ENCODE peak calls at places on chromosomes 13 and 19, in five cellular contexts. O is astrocyte of the spinal cord; I is stimulated activated CD4-positive, alpha-beta T cell treated with anti-CD3 and anti-CD28 coated beads, Interleukin-1b, Interleukin-23, amount 100 ng/mL, for 4 hours; H is effector memory CD8-positive, alpha-beta T cell; K is NCI-H2081. G is an unnamed sample.

GRCh38 chr19:41441321-41441945 is 1.5 kb upstream of the ERICH4 start:
- DNase-seq in I (no peak), O (no peak), K (no peak), H (no peak), G (no peak)

GRCh38 chr13:106133025-106133424 is 402.4 kb downstream of the EFNB2 start:
- DNase-seq in I (no peak), O (peak; percentile 82), H (no peak), K (no peak), G (no peak)

GRCh38 chr13:42593719-42594012 is 19.7 kb downstream of the TNFSF11 start:
- DNase-seq in I (no peak), K (no peak), O (no peak), H (no peak), G (no peak)

GRCh38 chr19:33620611-33621010 is 1.1 kb upstream of the CHST8 start:
- DNase-seq in I (no peak), H (no peak), O (no peak), K (no peak), G (no peak)

GRCh38 chr19:8097198-8097597 is 44.6 kb downstream of the CCL25 start:
- DNase-seq in H (no peak), I (no peak), K (no peak), O (no peak), G (no peak)

GRCh38 chr13:112684444-112684843 is 5.4 kb upstream of the ATP11A start:
- DNase-seq in I (no peak), H (no peak), O (no peak), K (no peak), G (no peak)

GRCh38 chr19:50003254-50003788 is 21.9 kb downstream of the VRK3 start:
- DNase-seq in H (no peak), K (no peak), O (no peak), I (no peak), G (no peak)

GRCh38 chr13:38147050-38147449 is 202.6 kb upstream of the UFM1 start:
- DNase-seq in K (no peak), I (no peak), O (no peak), H (no peak), G (no peak)

GRCh38 chr13:27980280-27980998 is 8.1 kb downstream of the URAD start:
- DNase-seq in I (no peak), K (no peak), H (no peak), O (no peak), G (no peak)

GRCh38 chr19:4807188-4807587 is 15.7 kb downstream of the FEM1A start:
- DNase-seq in K (no peak), O (no peak), H (no peak), I (no peak), G (no peak)

GRCh38 chr13:109400625-109401257 is 385.6 kb downstream of the IRS2 start:
- DNase-seq in I (no peak), O (no peak), K (no peak), H (no peak), G (no peak)

GRCh38 chr13:23855360-23855759 is 33.8 kb downstream of the MIPEP start:
- DNase-seq in K (no peak), I (no peak), H (no peak), O (no peak), G (no peak)

G was measured in D721Med.